ENCODE peak calls at places on chromosome 10, in ten cellular contexts. X is prostate gland; N is A549; H is stomach; K is neural progenitor cell; J is CD4-positive, CD25-positive, alpha-beta regulatory T cell; A is CD8-positive, alpha-beta T cell; P is PC-3; U is upper lobe of right lung; M is left lung. B is an unnamed sample.

GRCh38 chr10:92880912-92881311 is 32.6 kb downstream of the EXOC6 start:
- DNase-seq in K (no peak), A (no peak), H (no peak), P (no peak), U (no peak), N (no peak), M (no peak), J (no peak), X (no peak), B (no peak)

GRCh38 chr10:60480865-60481563 is 91.3 kb upstream of the ANK3 start:
- DNase-seq in J (no peak), A (no peak), N (peak; percentile 91), M (no peak), P (peak; percentile 100), U (no peak), X (peak; percentile 75), K (no peak), H (peak; percentile 39), B (no peak)

GRCh38 chr10:30384791-30385201 is 35.7 kb upstream of the MTPAP start:
- DNase-seq in J (no peak), X (no peak), K (peak; percentile 82), M (no peak), A (no peak), H (no peak), N (peak; percentile 67), U (peak; percentile 54), P (peak; percentile 68), B (no peak)

GRCh38 chr10:30079423-30079822 is 20.0 kb upstream of the JCAD start:
- DNase-seq in J (no peak), N (no peak), U (no peak), A (no peak), M (no peak), P (no peak), K (no peak), X (no peak), H (no peak), B (no peak)

GRCh38 chr10:129831150-129831549 is 132.9 kb downstream of the EBF3 start:
- DNase-seq in K (no peak), H (no peak), N (no peak), U (no peak), A (no peak), M (peak; percentile 37), J (no peak), P (no peak), X (no peak), B (no peak)

GRCh38 chr10:77716943-77717735 is 79.5 kb upstream of the KCNMA1 start:
- DNase-seq in J (no peak), X (peak; percentile 25), H (no peak), K (no peak), N (no peak), P (peak; percentile 42), M (no peak), U (no peak), A (no peak), B (no peak)

GRCh38 chr10:77104459-77104980 is 533.1 kb downstream of the KCNMA1 start:
- DNase-seq in J (no peak), U (no peak), K (no peak), N (no peak), P (peak; percentile 85), X (no peak), A (no peak), H (no peak), M (no peak), B (peak; percentile 70)

GRCh38 chr10:48604408-48605263 is at the start of gene ARHGAP22:
- DNase-seq in P (peak; percentile 63), M (peak; percentile 90), A (no peak), K (peak; percentile 62), H (no peak), X (no peak), J (no peak), U (peak; percentile 79), N (peak; percentile 25), B (peak; percentile 85)

GRCh38 chr10:60203993-60204618 is 185.6 kb downstream of the ANK3 start:
- DNase-seq in P (peak; percentile 77), A (no peak), J (no peak), U (no peak), K (peak; percentile 66), H (no peak), M (no peak), N (peak; percentile 37), X (no peak), B (no peak)

GRCh38 chr10:21649441-21649872 is 115.4 kb downstream of the MLLT10 start:
- DNase-seq in N (no peak), A (no peak), X (no peak), H (no peak), U (no peak), M (no peak), J (no peak), P (no peak), K (no peak), B (no peak)

GRCh38 chr10:11156480-11156879 is 138.8 kb downstream of the CELF2 start:
- DNase-seq in M (no peak), N (no peak), J (no peak), U (no peak), P (no peak), H (no peak), X (no peak), A (peak; percentile 54), K (no peak), B (no peak)
- H3K4me1 ChIP-seq in M (peaks cover 21% of the 10 kb centered on the region), N (no peaks in the 10 kb centered on the region), J (peaks cover 39% of the 10 kb centered on the region), U (peaks cover 20% of the 10 kb centered on the region), P (no peaks in the 10 kb centered on the region), H (no peaks in the 10 kb centered on the region), X (no peaks in the 10 kb centered on the region), A (peaks cover 96% of the 10 kb centered on the region), K (peaks cover 31% of the 10 kb centered on the region), B (peaks cover 12% of the 10 kb centered on the region)

GRCh38 chr10:42543840-42544372 is 94.5 kb downstream of the ZNF33B start:
- DNase-seq in H (no peak), J (no peak), K (no peak), U (no peak), N (no peak), P (no peak), A (no peak), M (no peak), X (no peak), B (no peak)

GRCh38 chr10:42548254-42548653 is 90.1 kb downstream of the ZNF33B start:
- DNase-seq in M (no peak), U (no peak), A (no peak), K (no peak), X (no peak), P (no peak), N (no peak), J (no peak), H (no peak), B (no peak)

GRCh38 chr10:42549851-42550250 is 88.5 kb downstream of the ZNF33B start:
- DNase-seq in U (no peak), M (no peak), K (no peak), N (no peak), X (no peak), P (no peak), H (no peak), A (no peak), J (no peak), B (no peak)

DNA sequence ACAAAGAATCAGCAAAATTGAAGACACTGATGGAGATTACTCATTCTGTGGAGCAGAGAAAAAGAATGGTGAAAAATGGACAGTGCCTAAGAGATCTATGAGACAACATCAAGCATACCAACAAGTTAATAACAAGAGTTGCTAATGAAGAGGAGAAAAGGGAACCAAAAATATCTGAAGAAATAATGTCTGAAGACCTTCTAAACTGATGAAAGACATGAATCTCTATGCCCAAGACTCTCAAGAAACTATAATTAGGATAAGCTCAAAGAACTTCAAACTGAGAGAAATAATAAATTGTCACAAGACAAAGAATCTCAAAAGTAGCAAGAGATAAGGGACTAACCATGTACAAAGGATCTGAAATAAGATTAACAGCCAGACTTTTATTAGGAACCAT is 93.4 kb downstream of the ZNF33B start:
- DNase-seq in P (no peak), H (no peak), A (no peak), N (no peak), J (no peak), X (no peak), K (no peak), M (no peak), U (no peak), B (no peak)
- H3K27ac ChIP-seq in P (no peak overlapping the region), H (no peak overlapping the region), A (no peak overlapping the region), N (no peak overlapping the region), J (no peak overlapping the region), X (no peak overlapping the region), K (no peak overlapping the region), M (no peak overlapping the region), U (no peak overlapping the region), B (no peak overlapping the region)

GRCh38 chr10:102312683-102313082 is 67.4 kb downstream of the GBF1 start:
- DNase-seq in A (no peak), P (peak; percentile 26), M (no peak), K (no peak), J (no peak), X (no peak), N (no peak), U (no peak), H (no peak), B (no peak)
- H3K4me1 ChIP-seq in A (no peaks in the 10 kb centered on the region), P (peaks cover 29% of the 10 kb centered on the region), M (peaks cover 15% of the 10 kb centered on the region), K (peaks cover 30% of the 10 kb centered on the region), J (no peaks in the 10 kb centered on the region), X (no peaks in the 10 kb centered on the region), N (peaks cover 22% of the 10 kb centered on the region), U (peaks cover 12% of the 10 kb centered on the region), H (peaks cover 33% of the 10 kb centered on the region), B (peaks cover 7% of the 10 kb centered on the region)

GRCh38 chr10:32132357-32132756 is 76.1 kb upstream of the KIF5B start:
- DNase-seq in X (no peak), K (peak; percentile 6), H (no peak), J (no peak), N (no peak), U (no peak), A (no peak), P (no peak), M (no peak), B (no peak)

GRCh38 chr10:32130788-32131187 is 74.6 kb upstream of the KIF5B start:
- DNase-seq in H (no peak), P (no peak), J (no peak), K (no peak), U (no peak), M (no peak), A (no peak), N (no peak), X (no peak), B (no peak)

DNA sequence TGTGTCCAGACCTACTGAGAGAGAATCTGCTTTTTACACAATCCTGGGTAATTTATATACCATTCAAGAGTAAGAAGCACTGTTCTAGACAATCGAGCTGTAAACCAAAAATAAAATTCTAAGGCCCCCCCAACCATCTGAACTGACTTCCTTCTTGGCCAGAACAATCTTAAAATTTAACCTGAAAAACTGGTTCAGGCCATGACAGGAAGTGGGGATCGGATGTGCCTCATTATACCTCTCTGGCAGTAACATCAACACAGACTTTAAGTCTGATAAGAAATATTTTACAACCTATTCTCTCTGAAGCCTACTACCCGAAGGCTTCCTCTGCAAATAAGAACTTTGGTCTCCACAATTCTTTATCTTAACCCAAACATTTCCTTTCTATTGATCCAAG is 75.2 kb upstream of the KIF5B start:
- DNase-seq in X (no peak), A (no peak), N (no peak), U (no peak), K (no peak), P (peak; percentile 46), J (no peak), M (no peak), H (no peak), B (no peak)
- H3K27ac ChIP-seq in X (no peak overlapping the region), A (no peak overlapping the region), N (no peak overlapping the region), U (no peak overlapping the region), K (no peak overlapping the region), P (no peak overlapping the region), J (no peak overlapping the region), M (no peak overlapping the region), H (no peak overlapping the region), B (no peak overlapping the region)